ENCODE peak calls at places on chromosomes 6 and 20, in eight cellular contexts. Y is uterus, S is GM23248, E is fibroblast of lung, K is heart right ventricle, L is HCT116, V is stomach, U is IMR-90. P is an unnamed sample.

GRCh38 chr6:7242835-7243187 is 70.2 kb downstream of the SSR1 start:
- DNase-seq in Y (no peak), S (no peak), E (no peak), K (no peak), L (no peak), V (no peak), U (no peak), P (no peak)

GRCh38 chr6:5506575-5506974 is 245.3 kb downstream of the FARS2 start:
- DNase-seq in Y (no peak), S (no peak), E (no peak), K (no peak), L (no peak), V (no peak), U (no peak), P (no peak)

GRCh38 chr6:152089992-152090391 is 282.5 kb downstream of the ESR1 start:
- DNase-seq in Y (peak), S (peak), E (peak), K (peak), L (no peak), V (no peak), U (peak), P (no peak)

GRCh38 chr6:142162780-142163179 is 15.7 kb downstream of the VTA1 start:
- DNase-seq in Y (no peak), S (no peak), E (no peak), K (no peak), L (no peak), V (no peak), U (no peak), P (no peak)

GRCh38 chr6:40356242-40356910 is 230.8 kb downstream of the LRFN2 start:
- DNase-seq in Y (no peak), S (peak), E (no peak), K (no peak), L (no peak), V (no peak), U (no peak), P (no peak)

GRCh38 chr6:5747379-5747778 is 259.3 kb downstream of the NRN1 start:
- DNase-seq in Y (no peak), S (no peak), E (no peak), K (no peak), L (no peak), V (no peak), U (no peak), P (no peak)

GRCh38 chr6:53707108-53707897 is 41.7 kb upstream of the KLHL31 start:
- DNase-seq in Y (no peak), S (no peak), E (peak), K (no peak), L (no peak), V (no peak), U (peak), P (no peak)

GRCh38 chr6:27547157-27548075 is 74.5 kb upstream of the ZNF184 start:
- DNase-seq in Y (no peak), S (peak), E (peak), K (no peak), L (peak), V (no peak), U (peak), P (no peak)

GRCh38 chr6:45956663-45957062 is 59.0 kb downstream of the CLIC5 start:
- DNase-seq in Y (no peak), S (no peak), E (no peak), K (no peak), L (no peak), V (no peak), U (no peak), P (no peak)

GRCh38 chr20:42652261-42652660 is 537.4 kb downstream of the PTPRT start:
- DNase-seq in Y (no peak), S (peak), E (no peak), K (no peak), L (no peak), V (no peak), U (no peak), P (no peak)

GRCh38 chr6:159079367-159079766 is 34.6 kb upstream of the TAGAP start:
- DNase-seq in Y (no peak), S (no peak), E (peak), K (no peak), L (no peak), V (no peak), U (no peak), P (no peak)
- H3K27ac ChIP-seq in Y (no peak), S (no peak), E (no peak), K (no peak), L (no peak), V (no peak), U (no peak), P (no peak)

GRCh38 chr20:16580127-16580526 is 6.9 kb upstream of the KIF16B start:
- DNase-seq in Y (no peak), S (peak), E (peak), K (no peak), L (no peak), V (no peak), U (peak), P (no peak)
- H3K27ac ChIP-seq in Y (no peak), S (peak), E (no peak), K (no peak), L (no peak), V (no peak), U (no peak), P (no peak)

GRCh38 chr20:47191074-47191673 is 165.3 kb downstream of the ZMYND8 start:
- DNase-seq in Y (no peak), S (peak), E (no peak), K (no peak), L (no peak), V (no peak), U (peak), P (no peak)
- H3K27ac ChIP-seq in Y (no peak), S (no peak), E (no peak), K (no peak), L (no peak), V (no peak), U (no peak), P (no peak)

GRCh38 chr6:18100296-18100695 is 22.2 kb downstream of the NHLRC1 start:
- DNase-seq in Y (no peak), S (no peak), E (no peak), K (no peak), L (no peak), V (no peak), U (no peak), P (peak)
- H3K27ac ChIP-seq in Y (no peak), S (no peak), E (no peak), K (no peak), L (no peak), V (no peak), U (no peak), P (peak)